ENCODE peak calls at places on chromosome 2, in five cellular contexts. I, D, O, V and W are unnamed samples.

GRCh38 chr2:242041816-242042215 is 172.3 kb downstream of the RTP5 start:
- DNase-seq in I (peak), D (no peak), O (no peak), V (no peak), W (no peak)

GRCh38 chr2:45647986-45648520 is 3.4 kb upstream of the PRKCE start:
- DNase-seq in I (no peak), D (no peak), O (no peak), V (no peak), W (no peak)

GRCh38 chr2:190407662-190408537 is at the start of gene MFSD6:
- DNase-seq in I (peak), D (no peak), O (peak), V (peak), W (peak)

GRCh38 chr2:234352270-234352669 is 144.6 kb downstream of the ARL4C start:
- DNase-seq in I (no peak), D (no peak), O (no peak), V (no peak), W (no peak)

GRCh38 chr2:240455719-240456606 is 20.5 kb downstream of the GPC1 start:
- DNase-seq in I (no peak), D (no peak), O (no peak), V (no peak), W (peak)

GRCh38 chr2:121072784-121073183 is 212.2 kb downstream of the TFCP2L1 start:
- DNase-seq in I (no peak), D (no peak), O (no peak), V (no peak), W (no peak)

GRCh38 chr2:155815851-155816250 is 516.7 kb downstream of the NR4A2 start:
- DNase-seq in I (no peak), D (no peak), O (no peak), V (no peak), W (no peak)

GRCh38 chr2:69608109-69608508 is 35.4 kb downstream of the AAK1 start:
- DNase-seq in I (no peak), D (no peak), O (no peak), V (no peak), W (no peak)

GRCh38 chr2:158502984-158503383 is 46.2 kb downstream of the PKP4 start:
- DNase-seq in I (no peak), D (peak), O (no peak), V (no peak), W (no peak)

GRCh38 chr2:55966431-55967118 is 43.0 kb upstream of the EFEMP1 start:
- DNase-seq in I (no peak), D (peak), O (no peak), V (no peak), W (no peak)

GRCh38 chr2:235204923-235205322 is 253.1 kb downstream of the SH3BP4 start:
- DNase-seq in I (no peak), D (no peak), O (no peak), V (no peak), W (no peak)

GRCh38 chr2:24493713-24494112 is 2.7 kb downstream of the NCOA1 start:
- DNase-seq in I (no peak), D (no peak), O (no peak), V (no peak), W (no peak)

GRCh38 chr2:102788216-102788879 is 26.5 kb downstream of the TMEM182 start:
- DNase-seq in I (no peak), D (no peak), O (no peak), V (no peak), W (no peak)

GRCh38 chr2:23662941-23663729 is 263.8 kb downstream of the ATAD2B start:
- DNase-seq in I (no peak), D (no peak), O (no peak), V (peak), W (no peak)

GRCh38 chr2:109063326-109063670 is 65.7 kb upstream of the SH3RF3 start:
- DNase-seq in I (peak), D (no peak), O (peak), V (peak), W (peak)

DNA sequence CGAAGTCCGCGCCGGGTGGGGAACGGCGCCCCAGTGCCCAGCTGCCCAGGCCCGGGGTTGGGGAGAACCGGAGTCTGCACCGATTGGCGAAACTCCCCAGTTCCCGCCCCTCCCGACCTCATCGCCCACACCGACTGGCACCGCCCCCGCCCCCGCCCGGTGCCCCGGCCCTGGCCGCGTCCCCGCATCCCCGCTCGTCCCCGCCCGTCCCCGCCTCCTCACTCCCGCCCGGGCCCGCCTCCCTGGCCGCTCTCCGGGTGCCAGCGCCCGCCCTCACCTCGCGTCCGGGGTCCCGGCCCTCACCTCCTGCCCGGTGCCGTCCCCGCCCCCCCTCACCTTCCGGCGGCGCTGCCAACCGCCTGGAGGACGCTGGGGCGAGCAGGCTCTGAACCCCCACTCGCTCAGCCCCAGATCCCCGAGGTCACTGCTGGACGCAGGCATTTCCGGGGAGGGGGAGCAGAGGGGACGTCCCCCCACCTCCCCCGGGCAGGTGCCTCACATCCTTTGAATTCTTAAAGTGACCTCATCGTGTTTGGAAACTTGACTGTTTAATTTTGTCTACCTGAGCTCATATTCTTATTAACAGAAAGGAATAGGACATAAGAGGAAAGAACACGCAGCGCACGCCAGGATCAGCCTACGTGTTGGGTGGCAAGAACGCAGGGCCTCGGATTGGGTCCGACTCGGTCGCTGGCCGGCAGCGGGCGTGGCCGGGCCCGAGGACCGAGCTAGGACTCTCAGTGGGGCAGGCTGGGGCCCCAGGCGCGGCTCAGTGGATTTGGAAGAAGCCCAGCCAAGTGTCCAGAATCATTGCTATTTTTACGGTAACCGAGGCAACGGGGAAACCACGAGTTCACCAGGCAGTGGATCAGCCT is at the start of gene FAM110C:
- DNase-seq in I (peak), D (no peak), O (peak), V (peak), W (peak)
- TF ChIP-seq POLR2A in I (no peak), D (no peak), O (peak), V (no peak), W (no peak)

GRCh38 chr2:144241801-144242200 is 278.1 kb downstream of the ZEB2 start:
- DNase-seq in I (no peak), D (no peak), O (no peak), V (no peak), W (no peak)
- H3K4me3 ChIP-seq in I (no peak), D (no peak), O (no peak), V (no peak), W (no peak)

GRCh38 chr2:157418215-157418614 is 25.7 kb downstream of the CYTIP start:
- DNase-seq in I (no peak), D (no peak), O (no peak), V (no peak), W (no peak)
- H3K27ac ChIP-seq in I (peak), D (no peak), O (peak), V (no peak), W (peak)

GRCh38 chr2:37645363-37645762 is 26.1 kb downstream of the CDC42EP3 start:
- DNase-seq in I (no peak), D (peak), O (no peak), V (no peak), W (no peak)
- TF ChIP-seq POLR2A in I (no peak), D (no peak), O (no peak), V (no peak), W (no peak)